ENCODE peak calls at places on chromosomes 2 and 18, in five cellular contexts. Q is HepG2, P is K562, G is GM12878, K is H1. J is an unnamed sample.

GRCh38 chr2:128622916-128623620 is 304.4 kb upstream of the HS6ST1 start:
- DNase-seq in Q (no peak), K (no peak), P (no peak), G (no peak), J (no peak)

GRCh38 chr2:119721462-119721861 is 38.3 kb upstream of the PTPN4 start:
- DNase-seq in G (no peak), Q (peak; percentile 33), P (peak; percentile 34), K (no peak), J (no peak)

GRCh38 chr2:121634354-121635307 is 14.6 kb downstream of the CLASP1 start:
- DNase-seq in K (no peak), P (no peak), Q (no peak), G (no peak), J (peak; percentile 31)

GRCh38 chr2:174878537-174879147 is 114.4 kb upstream of the CHRNA1 start:
- DNase-seq in Q (no peak), K (no peak), P (no peak), G (no peak), J (no peak)

GRCh38 chr2:223969856-223970255 is 12.6 kb downstream of the MRPL44 start:
- DNase-seq in Q (no peak), P (no peak), K (no peak), G (no peak), J (no peak)

GRCh38 chr18:59927246-59927825 is 27.5 kb downstream of the PMAIP1 start:
- DNase-seq in G (peak; percentile 98), P (no peak), K (no peak), Q (no peak), J (no peak)

GRCh38 chr18:51330148-51330547 is 132.7 kb upstream of the MEX3C start:
- DNase-seq in P (no peak), K (no peak), Q (no peak), G (no peak), J (no peak)

GRCh38 chr2:82779981-82780380 is 1679.1 kb downstream of the SUCLG1 start:
- DNase-seq in P (no peak), K (no peak), G (no peak), Q (no peak), J (peak; percentile 35)

GRCh38 chr2:48912110-48912509 is 156.6 kb upstream of the LHCGR start:
- DNase-seq in G (no peak), P (no peak), K (no peak), Q (no peak), J (no peak)

GRCh38 chr2:144524190-144524957 is 4.5 kb upstream of the ZEB2 start:
- DNase-seq in P (peak; percentile 68), Q (no peak), K (no peak), G (no peak), J (no peak)

DNA sequence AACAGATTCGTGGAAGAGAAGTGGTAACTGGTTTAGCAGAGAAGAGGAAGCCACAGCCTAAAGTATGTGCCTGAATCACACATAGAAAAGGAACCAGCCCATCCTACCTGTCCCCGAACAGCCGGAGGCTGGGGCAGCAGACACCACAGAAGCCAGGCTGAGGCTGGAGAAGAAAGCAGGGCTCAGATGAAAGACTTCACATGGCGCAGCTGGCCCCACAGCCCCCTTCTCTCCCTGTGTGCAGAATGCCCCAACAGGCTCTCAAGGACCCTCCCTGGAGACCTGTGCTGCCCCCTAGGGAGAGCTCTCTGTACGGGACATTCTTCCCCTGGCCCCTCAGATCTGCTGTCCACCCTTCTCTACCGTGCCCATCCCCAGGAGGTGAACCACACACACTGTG is 83.5 kb upstream of the RAB12 start:
- DNase-seq in Q (peak; percentile 8), G (no peak), K (peak; percentile 7), P (no peak), J (no peak)
- TF ChIP-seq HDAC2 in Q (no peak), G (no peak), K (no peak), P (no peak), J (no peak)

DNA sequence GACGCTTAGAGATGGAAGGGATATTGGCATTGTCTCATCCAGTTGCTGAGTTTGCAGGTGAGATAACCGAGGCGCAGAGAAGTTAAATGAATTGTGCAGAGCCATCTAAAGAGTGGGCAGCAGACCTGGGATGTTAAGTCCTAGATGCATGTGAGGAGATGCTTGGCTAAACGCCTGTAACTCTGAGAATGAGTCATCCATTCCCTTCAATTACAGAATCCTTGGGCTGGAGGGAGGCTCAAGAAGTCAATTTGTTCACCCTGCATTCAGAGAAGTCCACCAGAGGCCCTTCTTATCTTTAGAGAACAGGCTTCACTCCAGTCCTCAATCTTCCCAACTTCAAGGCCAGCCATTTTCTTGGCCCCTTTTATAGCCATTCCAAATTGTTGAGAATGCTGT is 1.6 kb downstream of the EHD3 start:
- DNase-seq in Q (no peak), K (no peak), G (no peak), P (peak; percentile 27), J (no peak)
- TF ChIP-seq HDAC2 in Q (no peak), K (no peak), G (no peak), P (no peak), J (no peak)

GRCh38 chr2:145685323-145686050 is 1165.6 kb upstream of the ZEB2 start:
- DNase-seq in G (no peak), K (no peak), Q (no peak), P (no peak), J (no peak)
- TF ChIP-seq HDAC2 in G (no peak), K (no peak), Q (no peak), P (no peak), J (no peak)

GRCh38 chr2:127558911-127559310 is 23.4 kb downstream of the MYO7B start:
- DNase-seq in Q (no peak), K (no peak), G (no peak), P (no peak), J (no peak)
- TF ChIP-seq HDAC2 in Q (no peak), K (no peak), G (no peak), P (no peak), J (no peak)

GRCh38 chr2:79389475-79389874 is 123.4 kb upstream of the CTNNA2 start:
- DNase-seq in K (no peak), P (no peak), Q (peak; percentile 25), G (no peak), J (no peak)
- TF ChIP-seq HDAC2 in K (no peak), P (no peak), Q (no peak), G (no peak), J (no peak)

GRCh38 chr2:112140899-112141622 is 2.9 kb downstream of the FBLN7 start:
- DNase-seq in K (no peak), P (no peak), Q (no peak), G (no peak), J (no peak)

GRCh38 chr2:112138143-112139032 is at the start of gene FBLN7:
- DNase-seq in Q (no peak), P (no peak), G (no peak), K (no peak), J (no peak)

GRCh38 chr2:112140413-112140802 is 2.2 kb downstream of the FBLN7 start:
- DNase-seq in Q (no peak), G (no peak), P (no peak), K (no peak), J (no peak)

GRCh38 chr2:112136081-112136480 is 2.1 kb upstream of the FBLN7 start:
- DNase-seq in K (no peak), Q (no peak), P (no peak), G (no peak), J (no peak)

DNA sequence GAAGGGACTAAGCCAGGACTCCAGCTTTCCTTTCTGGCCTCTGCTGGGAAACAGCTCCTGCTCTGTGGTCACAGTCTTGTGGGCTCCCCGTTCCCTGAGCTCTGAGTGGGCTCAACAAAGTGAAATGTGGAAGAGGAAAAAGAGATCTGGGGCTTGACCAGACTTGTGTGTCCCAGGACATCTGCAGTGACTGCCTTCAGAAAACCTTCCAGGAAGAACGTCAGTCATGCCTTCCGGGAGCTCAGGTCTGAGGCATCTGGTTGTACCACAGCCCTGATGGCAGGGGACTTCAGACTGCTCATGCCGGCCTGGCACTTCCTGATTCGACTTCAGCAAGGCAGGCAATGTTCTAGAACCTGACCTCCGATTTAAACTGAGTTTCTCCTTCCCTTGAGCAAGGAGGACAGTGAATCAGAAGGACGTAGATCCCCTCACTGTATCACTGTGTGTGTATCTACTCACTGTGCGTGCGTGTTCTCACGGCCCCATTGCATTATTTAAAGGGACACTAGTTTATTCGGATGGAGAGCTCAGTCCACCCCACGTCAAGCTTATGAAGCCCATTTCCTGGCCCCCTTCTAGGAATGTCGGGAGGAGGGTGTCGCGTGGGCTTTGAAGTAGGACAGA is 556 bp upstream of the FBLN7 start:
- DNase-seq in Q (peak; percentile 35), P (no peak), G (no peak), K (no peak), J (no peak)
- TF ChIP-seq HDAC2 in Q (peak; percentile 48), P (no peak), G (no peak), K (no peak), J (no peak)

GRCh38 chr2:233981574-233982420 is 64.6 kb downstream of the TRPM8 start:
- DNase-seq in Q (peak; percentile 81), G (no peak), P (no peak), K (no peak), J (no peak)
- TF ChIP-seq HDAC2 in Q (no peak), G (no peak), P (no peak), K (no peak), J (no peak)

GRCh38 chr2:203413796-203414195 is 85.6 kb downstream of the ABI2 start:
- DNase-seq in K (no peak), G (no peak), P (no peak), Q (no peak), J (no peak)
- TF ChIP-seq HDAC2 in K (no peak), G (no peak), P (no peak), Q (no peak), J (no peak)

GRCh38 chr18:46166261-46166970 is 62.2 kb downstream of the HAUS1 start:
- DNase-seq in Q (no peak), P (no peak), G (no peak), K (no peak), J (no peak)

GRCh38 chr18:46171331-46171730 is 67.1 kb downstream of the HAUS1 start:
- DNase-seq in P (no peak), Q (no peak), K (no peak), G (no peak), J (no peak)

GRCh38 chr18:46169464-46169941 is 65.3 kb downstream of the HAUS1 start:
- DNase-seq in P (peak; percentile 28), G (no peak), K (no peak), Q (peak; percentile 58), J (no peak)

GRCh38 chr18:46164920-46165319 is 60.7 kb downstream of the HAUS1 start:
- DNase-seq in P (no peak), G (no peak), Q (no peak), K (no peak), J (no peak)

GRCh38 chr18:46167971-46168370 is 63.8 kb downstream of the HAUS1 start:
- DNase-seq in P (no peak), G (peak; percentile 84), Q (no peak), K (no peak), J (no peak)
- TF ChIP-seq HDAC2 in P (no peak), G (no peak), Q (no peak), K (no peak), J (no peak)

J was measured in A549.